ENCODE peak calls at places on chromosomes 13 and 19, in eight cellular contexts. W is activated CD8-positive, alpha-beta T cell treated with anti-CD3 and anti-CD28 coated beads for 36 hours; R is neural progenitor cell; P is stomach; M is thoracic aorta; Y is D721Med; J is GM12865; I is endothelial cell. K is an unnamed sample.
A peak's percentile ranks its signal among the peaks of the same experiment; 100 is the strongest.

GRCh38 chr19:54439174-54439851 is 9.7 kb upstream of the LENG8 start:
- DNase-seq in W (peak; percentile 62), R (peak; percentile 81), P (peak; percentile 39), M (no peak), Y (no peak), J (no peak), I (peak; percentile 66), K (no peak)

GRCh38 chr19:7871530-7872305 is 2.5 kb downstream of the PRR36 start:
- DNase-seq in W (peak; percentile 97), R (peak; percentile 99), P (peak; percentile 97), M (peak; percentile 29), Y (peak; percentile 19), J (peak; percentile 91), I (peak; percentile 70), K (peak; percentile 82)

GRCh38 chr19:50803633-50804419 is 13.6 kb downstream of the ACP4 start:
- DNase-seq in W (no peak), R (peak; percentile 83), P (no peak), M (no peak), Y (no peak), J (peak; percentile 56), I (peak; percentile 40), K (no peak)

GRCh38 chr19:3178377-3178972 is at the start of gene S1PR4:
- DNase-seq in W (peak; percentile 82), R (no peak), P (no peak), M (no peak), Y (no peak), J (peak; percentile 90), I (no peak), K (no peak)

GRCh38 chr13:32142956-32143375 is 111.4 kb downstream of the FRY start:
- DNase-seq in W (no peak), R (peak; percentile 50), P (no peak), M (no peak), Y (no peak), J (no peak), I (peak; percentile 11), K (no peak)

GRCh38 chr13:62702502-62702901 is 1286.9 kb upstream of the PCDH20 start:
- DNase-seq in W (no peak), R (no peak), P (no peak), M (no peak), Y (no peak), J (no peak), I (no peak), K (no peak)

GRCh38 chr13:77696006-77696862 is 1.3 kb upstream of the SLAIN1 start:
- DNase-seq in W (no peak), R (peak; percentile 69), P (no peak), M (no peak), Y (no peak), J (peak; percentile 51), I (no peak), K (no peak)

GRCh38 chr13:41222259-41222852 is 28.0 kb upstream of the KBTBD7 start:
- DNase-seq in W (peak; percentile 76), R (peak; percentile 61), P (peak; percentile 51), M (no peak), Y (peak; percentile 22), J (peak; percentile 68), I (peak; percentile 59), K (peak; percentile 37)

GRCh38 chr13:97659602-97660001 is 225.6 kb downstream of the RAP2A start:
- DNase-seq in W (peak; percentile 4), R (peak; percentile 65), P (no peak), M (no peak), Y (no peak), J (peak; percentile 54), I (peak; percentile 46), K (no peak)
- TF ChIP-seq CTCF in W (no peak), R (peak; percentile 43), P (no peak), M (no peak), Y (peak; percentile 77), J (peak; percentile 44), I (no peak), K (peak; percentile 34)

DNA sequence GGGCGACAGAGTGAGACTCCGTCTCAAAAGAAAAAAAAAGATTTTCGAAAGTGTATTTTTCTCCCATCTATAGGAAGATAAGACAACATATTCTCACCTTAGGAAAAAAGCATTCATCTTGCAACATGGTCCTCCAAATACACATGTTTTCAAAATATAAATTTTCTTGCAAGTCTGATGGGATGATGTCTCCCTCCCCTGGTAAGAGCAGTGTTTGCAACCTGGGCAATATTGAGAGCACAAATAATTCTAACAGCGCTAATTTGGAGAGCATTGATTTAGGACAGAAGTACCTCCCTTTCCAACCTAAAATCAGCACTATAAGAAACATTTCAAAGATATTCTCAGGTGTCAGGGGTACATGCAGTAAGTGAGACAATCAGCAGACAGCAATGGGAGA is 61.0 kb upstream of the SHISA2 start:
- DNase-seq in W (no peak), R (peak; percentile 18), P (no peak), M (no peak), Y (no peak), J (no peak), I (no peak), K (no peak)
- TF ChIP-seq CTCF in W (no peak), R (peak; percentile 68), P (no peak), M (no peak), Y (peak; percentile 8), J (no peak), I (no peak), K (peak; percentile 53)

GRCh38 chr13:113904411-113904810 is 40.5 kb upstream of the GAS6 start:
- DNase-seq in W (peak; percentile 58), R (peak; percentile 75), P (peak; percentile 67), M (no peak), Y (no peak), J (peak; percentile 64), I (peak; percentile 41), K (no peak)
- TF ChIP-seq CTCF in W (peak; percentile 47), R (peak; percentile 77), P (peak; percentile 75), M (peak; percentile 43), Y (peak; percentile 60), J (peak; percentile 60), I (peak; percentile 27), K (peak; percentile 50)

GRCh38 chr19:34337747-34338146 is 27.2 kb upstream of the GPI start:
- DNase-seq in W (no peak), R (no peak), P (no peak), M (no peak), Y (no peak), J (no peak), I (no peak), K (no peak)
- TF ChIP-seq CTCF in W (no peak), R (no peak), P (no peak), M (no peak), Y (no peak), J (no peak), I (no peak), K (no peak)

DNA sequence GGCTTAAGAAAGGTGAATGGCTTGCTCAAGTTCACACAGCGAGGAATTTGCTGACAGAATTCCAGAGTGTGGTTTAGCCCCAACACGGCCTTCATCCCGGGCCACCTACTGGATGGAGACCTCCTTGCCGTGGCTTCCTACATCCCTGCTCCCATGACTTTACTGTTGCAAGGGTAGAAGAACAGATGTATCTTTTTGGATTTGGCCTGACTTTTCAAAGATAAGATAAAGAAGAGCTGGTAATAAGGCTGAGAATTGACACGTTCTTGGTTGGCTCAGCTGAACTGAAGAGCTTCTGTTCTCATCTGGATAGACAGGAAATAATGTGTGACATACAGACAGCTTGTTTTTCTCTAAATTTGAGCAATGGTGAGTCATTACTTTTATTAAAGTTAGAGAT is 113.1 kb downstream of the KLF5 start:
- DNase-seq in W (no peak), R (no peak), P (no peak), M (no peak), Y (no peak), J (no peak), I (no peak), K (no peak)
- TF ChIP-seq CTCF in W (no peak), R (peak; percentile 5), P (no peak), M (no peak), Y (no peak), J (no peak), I (no peak), K (peak; percentile 15)

K was measured in progenitor cell of endocrine pancreas.